ENCODE peak calls at places on chromosome X, in seven cellular contexts. One of them, this sample, is unnamed.

GRCh38 chrX:55450259-55450658 is 1.7 kb upstream of the MAGEH1 start:
- DNase-seq in hepatocyte: peak; percentile 16
- DNase-seq in tibial nerve: no peak
- DNase-seq in right cardiac atrium: peak; percentile 36
- DNase-seq in ovary: peak; percentile 21
- DNase-seq in GM23248: peak; percentile 35
- DNase-seq in fibroblast of lung: peak; percentile 24
- DNase-seq in this sample: no peak

GRCh38 chrX:100695991-100696390 is 35.9 kb downstream of the SYTL4 start:
- DNase-seq in hepatocyte: no peak
- DNase-seq in tibial nerve: no peak
- DNase-seq in right cardiac atrium: no peak
- DNase-seq in ovary: no peak
- DNase-seq in GM23248: no peak
- DNase-seq in fibroblast of lung: no peak
- DNase-seq in this sample: no peak

GRCh38 chrX:10893976-10894375 is 217.2 kb upstream of the HCCS start:
- DNase-seq in hepatocyte: no peak
- DNase-seq in tibial nerve: no peak
- DNase-seq in right cardiac atrium: no peak
- DNase-seq in ovary: peak; percentile 25
- DNase-seq in GM23248: no peak
- DNase-seq in fibroblast of lung: no peak
- DNase-seq in this sample: no peak

GRCh38 chrX:69136546-69137331 is 28.5 kb downstream of the PJA1 start:
- DNase-seq in hepatocyte: peak; percentile 38
- DNase-seq in tibial nerve: peak; percentile 32
- DNase-seq in right cardiac atrium: peak; percentile 85
- DNase-seq in ovary: peak; percentile 55
- DNase-seq in GM23248: no peak
- DNase-seq in fibroblast of lung: peak; percentile 32
- DNase-seq in this sample: no peak

GRCh38 chrX:37825225-37825842 is 22.0 kb downstream of the DYNLT3 start:
- DNase-seq in hepatocyte: peak; percentile 43
- DNase-seq in tibial nerve: peak; percentile 60
- DNase-seq in right cardiac atrium: peak; percentile 34
- DNase-seq in ovary: peak; percentile 27
- DNase-seq in GM23248: peak; percentile 48
- DNase-seq in fibroblast of lung: peak; percentile 46
- DNase-seq in this sample: peak; percentile 25

GRCh38 chrX:13697440-13697839 is 8.5 kb downstream of the RAB9A start:
- DNase-seq in hepatocyte: no peak
- DNase-seq in tibial nerve: no peak
- DNase-seq in right cardiac atrium: no peak
- DNase-seq in ovary: no peak
- DNase-seq in GM23248: peak; percentile 33
- DNase-seq in fibroblast of lung: no peak
- DNase-seq in this sample: no peak

GRCh38 chrX:110317820-110318663 is at the start of gene AMMECR1:
- DNase-seq in hepatocyte: peak; percentile 90
- DNase-seq in tibial nerve: peak; percentile 56
- DNase-seq in right cardiac atrium: peak; percentile 93
- DNase-seq in ovary: peak; percentile 81
- DNase-seq in GM23248: peak; percentile 91
- DNase-seq in fibroblast of lung: peak; percentile 77
- DNase-seq in this sample: peak; percentile 66

GRCh38 chrX:134406230-134406794 is 53.7 kb upstream of the HPRT1 start:
- DNase-seq in hepatocyte: peak; percentile 14
- DNase-seq in tibial nerve: no peak
- DNase-seq in right cardiac atrium: no peak
- DNase-seq in ovary: no peak
- DNase-seq in GM23248: no peak
- DNase-seq in fibroblast of lung: no peak
- DNase-seq in this sample: no peak

GRCh38 chrX:107712231-107713204 is 63.1 kb downstream of the TSC22D3 start:
- DNase-seq in hepatocyte: peak; percentile 55
- DNase-seq in tibial nerve: peak; percentile 76
- DNase-seq in right cardiac atrium: no peak
- DNase-seq in ovary: peak; percentile 60
- DNase-seq in GM23248: peak; percentile 67
- DNase-seq in fibroblast of lung: peak; percentile 79
- DNase-seq in this sample: peak; percentile 57

GRCh38 chrX:96002401-96002800 is 682.2 kb upstream of the DIAPH2 start:
- DNase-seq in hepatocyte: no peak
- DNase-seq in tibial nerve: no peak
- DNase-seq in right cardiac atrium: no peak
- DNase-seq in ovary: peak; percentile 11
- DNase-seq in GM23248: no peak
- DNase-seq in fibroblast of lung: peak; percentile 88
- DNase-seq in this sample: no peak

GRCh38 chrX:13091111-13091765 is 46.8 kb upstream of the FAM9C start:
- DNase-seq in hepatocyte: no peak
- DNase-seq in tibial nerve: no peak
- DNase-seq in right cardiac atrium: no peak
- DNase-seq in ovary: no peak
- DNase-seq in GM23248: no peak
- DNase-seq in fibroblast of lung: peak; percentile 69
- DNase-seq in this sample: no peak

DNA sequence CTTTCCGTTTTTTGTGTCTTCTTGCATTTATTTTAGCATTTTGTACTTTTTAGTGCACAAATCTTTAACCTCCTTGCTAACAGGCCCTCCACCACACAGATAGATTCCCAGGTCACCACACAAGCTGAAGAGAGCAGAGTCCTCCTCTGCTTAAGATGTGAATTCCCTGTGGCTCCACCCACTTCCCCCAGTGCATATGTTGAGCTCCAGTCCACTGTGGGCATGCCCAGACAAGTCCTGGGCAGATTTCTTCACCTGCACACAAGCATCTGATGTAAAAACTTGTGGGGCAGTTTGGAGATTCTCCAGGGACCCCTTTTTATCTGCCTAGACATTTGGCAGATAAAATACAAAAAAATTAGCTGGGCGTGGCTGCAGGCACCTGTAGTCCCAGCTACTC is 19.8 kb upstream of the PASD1 start:
- DNase-seq in hepatocyte: no peak
- DNase-seq in tibial nerve: no peak
- DNase-seq in right cardiac atrium: no peak
- DNase-seq in ovary: no peak
- DNase-seq in GM23248: no peak
- DNase-seq in fibroblast of lung: no peak
- DNase-seq in this sample: no peak
- H3K4me1 ChIP-seq in hepatocyte: no peaks in the 10 kb centered on the region
- H3K4me1 ChIP-seq in tibial nerve: no peaks in the 10 kb centered on the region
- H3K4me1 ChIP-seq in right cardiac atrium: no peaks in the 10 kb centered on the region
- H3K4me1 ChIP-seq in ovary: no peaks in the 10 kb centered on the region
- H3K4me1 ChIP-seq in GM23248: no peaks in the 10 kb centered on the region
- H3K4me1 ChIP-seq in fibroblast of lung: no peaks in the 10 kb centered on the region
- H3K4me1 ChIP-seq in this sample: no peaks in the 10 kb centered on the region

DNA sequence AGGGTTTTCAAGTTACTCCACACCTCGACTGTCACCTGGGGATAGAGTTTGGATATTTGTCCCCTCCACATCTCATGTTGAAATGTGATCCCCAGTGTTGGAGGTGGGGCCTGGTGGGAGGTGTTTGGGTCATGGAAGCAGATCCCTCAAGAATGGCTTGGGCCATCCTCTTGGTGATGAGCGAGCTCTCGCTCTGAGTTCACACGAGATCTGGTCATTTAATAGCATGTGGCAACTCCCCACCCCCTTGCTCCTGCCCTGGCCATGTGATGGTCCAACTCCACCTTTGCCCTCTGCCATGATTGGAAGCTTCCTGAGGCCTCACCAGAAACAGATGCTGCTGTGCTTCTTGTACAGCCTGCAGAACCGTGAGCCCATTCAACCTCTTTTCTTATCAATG is 8.3 kb downstream of the CTAG1A start:
- DNase-seq in hepatocyte: no peak
- DNase-seq in tibial nerve: no peak
- DNase-seq in right cardiac atrium: no peak
- DNase-seq in ovary: no peak
- DNase-seq in GM23248: no peak
- DNase-seq in fibroblast of lung: no peak
- DNase-seq in this sample: no peak
- H3K4me1 ChIP-seq in hepatocyte: no peaks in the 10 kb centered on the region
- H3K4me1 ChIP-seq in tibial nerve: no peaks in the 10 kb centered on the region
- H3K4me1 ChIP-seq in right cardiac atrium: no peaks in the 10 kb centered on the region
- H3K4me1 ChIP-seq in ovary: no peaks in the 10 kb centered on the region
- H3K4me1 ChIP-seq in GM23248: peaks cover 14% of the 10 kb centered on the region
- H3K4me1 ChIP-seq in fibroblast of lung: no peaks in the 10 kb centered on the region
- H3K4me1 ChIP-seq in this sample: no peaks in the 10 kb centered on the region

DNA sequence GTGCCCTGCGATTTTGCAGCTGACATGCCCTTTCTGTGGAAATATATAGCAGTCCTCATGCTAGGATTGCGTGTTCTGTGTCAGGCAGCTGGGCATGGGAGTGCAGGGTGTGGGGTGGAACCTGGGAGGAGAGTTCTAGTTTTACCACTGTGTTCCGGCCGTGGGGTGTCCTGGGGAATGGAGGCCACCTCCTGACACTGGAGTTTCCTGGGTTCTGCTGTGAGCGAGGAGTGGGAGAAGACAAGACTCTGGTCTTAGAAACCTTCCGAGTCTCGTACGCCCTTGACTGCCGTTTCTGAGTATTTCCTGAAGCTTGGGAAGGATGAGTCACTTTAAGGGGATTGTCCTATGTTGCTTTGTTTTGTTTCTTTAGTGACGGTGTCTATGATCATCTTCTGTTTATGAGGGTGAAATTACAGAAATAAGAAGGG is 19.0 kb downstream of the CD99 start:
- DNase-seq in hepatocyte: peak; percentile 71
- DNase-seq in tibial nerve: no peak
- DNase-seq in right cardiac atrium: peak; percentile 52
- DNase-seq in ovary: no peak
- DNase-seq in GM23248: peak; percentile 95
- DNase-seq in fibroblast of lung: peak; percentile 74
- DNase-seq in this sample: no peak
- H3K4me1 ChIP-seq in hepatocyte: peaks cover 29% of the 10 kb centered on the region
- H3K4me1 ChIP-seq in tibial nerve: peaks cover 59% of the 10 kb centered on the region
- H3K4me1 ChIP-seq in right cardiac atrium: peaks cover 36% of the 10 kb centered on the region
- H3K4me1 ChIP-seq in ovary: peaks cover 28% of the 10 kb centered on the region
- H3K4me1 ChIP-seq in GM23248: peaks cover 42% of the 10 kb centered on the region
- H3K4me1 ChIP-seq in fibroblast of lung: peaks cover 29% of the 10 kb centered on the region
- H3K4me1 ChIP-seq in this sample: peaks cover 45% of the 10 kb centered on the region

GRCh38 chrX:43003939-43004338 is 226.0 kb upstream of the PPP1R2C start:
- DNase-seq in hepatocyte: no peak
- DNase-seq in tibial nerve: no peak
- DNase-seq in right cardiac atrium: no peak
- DNase-seq in ovary: no peak
- DNase-seq in GM23248: no peak
- DNase-seq in fibroblast of lung: no peak
- DNase-seq in this sample: no peak

GRCh38 chrX:43002526-43003203 is 224.7 kb upstream of the PPP1R2C start:
- DNase-seq in hepatocyte: no peak
- DNase-seq in tibial nerve: no peak
- DNase-seq in right cardiac atrium: no peak
- DNase-seq in ovary: no peak
- DNase-seq in GM23248: no peak
- DNase-seq in fibroblast of lung: no peak
- DNase-seq in this sample: no peak

GRCh38 chrX:43008356-43008755 is 230.4 kb upstream of the PPP1R2C start:
- DNase-seq in hepatocyte: no peak
- DNase-seq in tibial nerve: no peak
- DNase-seq in right cardiac atrium: no peak
- DNase-seq in ovary: no peak
- DNase-seq in GM23248: no peak
- DNase-seq in fibroblast of lung: no peak
- DNase-seq in this sample: no peak

GRCh38 chrX:43003204-43003565 is 225.2 kb upstream of the PPP1R2C start:
- DNase-seq in hepatocyte: no peak
- DNase-seq in tibial nerve: no peak
- DNase-seq in right cardiac atrium: no peak
- DNase-seq in ovary: no peak
- DNase-seq in GM23248: no peak
- DNase-seq in fibroblast of lung: no peak
- DNase-seq in this sample: no peak

DNA sequence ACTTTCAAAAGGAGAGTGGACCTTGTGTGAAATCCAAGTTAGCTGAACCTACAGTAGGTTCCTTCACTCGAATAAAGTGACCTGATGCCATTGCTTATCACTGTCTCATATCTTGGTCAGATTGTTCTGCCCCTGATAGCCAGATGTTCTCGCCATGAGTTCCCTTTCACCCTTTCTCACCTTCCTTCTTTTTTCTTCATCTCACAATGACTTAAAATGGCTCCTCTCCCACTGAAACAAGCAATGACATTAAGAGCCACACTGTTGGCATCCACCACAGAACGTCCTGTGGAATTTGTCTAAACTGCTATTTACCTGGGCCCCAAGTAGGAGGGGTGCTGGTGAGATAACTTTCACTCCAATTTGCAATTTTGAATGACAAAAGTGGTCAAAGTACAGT is 227.6 kb upstream of the PPP1R2C start:
- DNase-seq in hepatocyte: no peak
- DNase-seq in tibial nerve: no peak
- DNase-seq in right cardiac atrium: no peak
- DNase-seq in ovary: no peak
- DNase-seq in GM23248: no peak
- DNase-seq in fibroblast of lung: no peak
- DNase-seq in this sample: no peak
- H3K4me1 ChIP-seq in hepatocyte: no peaks in the 10 kb centered on the region
- H3K4me1 ChIP-seq in tibial nerve: no peaks in the 10 kb centered on the region
- H3K4me1 ChIP-seq in right cardiac atrium: no peaks in the 10 kb centered on the region
- H3K4me1 ChIP-seq in ovary: no peaks in the 10 kb centered on the region
- H3K4me1 ChIP-seq in GM23248: no peaks in the 10 kb centered on the region
- H3K4me1 ChIP-seq in fibroblast of lung: no peaks in the 10 kb centered on the region
- H3K4me1 ChIP-seq in this sample: no peaks in the 10 kb centered on the region

GRCh38 chrX:47197526-47197925 is 3.9 kb downstream of the UBA1 start:
- DNase-seq in hepatocyte: no peak
- DNase-seq in tibial nerve: no peak
- DNase-seq in right cardiac atrium: no peak
- DNase-seq in ovary: no peak
- DNase-seq in GM23248: no peak
- DNase-seq in fibroblast of lung: no peak
- DNase-seq in this sample: no peak
- H3K4me1 ChIP-seq in hepatocyte: peaks cover 43% of the 10 kb centered on the region
- H3K4me1 ChIP-seq in tibial nerve: peaks cover 51% of the 10 kb centered on the region
- H3K4me1 ChIP-seq in right cardiac atrium: peaks cover 5% of the 10 kb centered on the region
- H3K4me1 ChIP-seq in ovary: peaks cover 3% of the 10 kb centered on the region
- H3K4me1 ChIP-seq in GM23248: peaks cover 33% of the 10 kb centered on the region
- H3K4me1 ChIP-seq in fibroblast of lung: peaks cover 18% of the 10 kb centered on the region
- H3K4me1 ChIP-seq in this sample: peaks cover 34% of the 10 kb centered on the region

GRCh38 chrX:154827624-154828408 is 6.6 kb downstream of the SMIM9 start:
- DNase-seq in hepatocyte: no peak
- DNase-seq in tibial nerve: no peak
- DNase-seq in right cardiac atrium: no peak
- DNase-seq in ovary: no peak
- DNase-seq in GM23248: no peak
- DNase-seq in fibroblast of lung: no peak
- DNase-seq in this sample: no peak

GRCh38 chrX:154824638-154825037 is 9.8 kb downstream of the SMIM9 start:
- DNase-seq in hepatocyte: no peak
- DNase-seq in tibial nerve: no peak
- DNase-seq in right cardiac atrium: no peak
- DNase-seq in ovary: no peak
- DNase-seq in GM23248: no peak
- DNase-seq in fibroblast of lung: no peak
- DNase-seq in this sample: no peak

GRCh38 chrX:154829926-154830442 is 4.5 kb downstream of the SMIM9 start:
- DNase-seq in hepatocyte: no peak
- DNase-seq in tibial nerve: no peak
- DNase-seq in right cardiac atrium: no peak
- DNase-seq in ovary: no peak
- DNase-seq in GM23248: no peak
- DNase-seq in fibroblast of lung: no peak
- DNase-seq in this sample: no peak

GRCh38 chrX:154829102-154829501 is 5.4 kb downstream of the SMIM9 start:
- DNase-seq in hepatocyte: no peak
- DNase-seq in tibial nerve: no peak
- DNase-seq in right cardiac atrium: no peak
- DNase-seq in ovary: no peak
- DNase-seq in GM23248: no peak
- DNase-seq in fibroblast of lung: no peak
- DNase-seq in this sample: no peak

GRCh38 chrX:154827194-154827593 is 7.3 kb downstream of the SMIM9 start:
- DNase-seq in hepatocyte: no peak
- DNase-seq in tibial nerve: no peak
- DNase-seq in right cardiac atrium: no peak
- DNase-seq in ovary: no peak
- DNase-seq in GM23248: no peak
- DNase-seq in fibroblast of lung: no peak
- DNase-seq in this sample: no peak
- H3K4me1 ChIP-seq in hepatocyte: no peaks in the 10 kb centered on the region
- H3K4me1 ChIP-seq in tibial nerve: no peaks in the 10 kb centered on the region
- H3K4me1 ChIP-seq in right cardiac atrium: no peaks in the 10 kb centered on the region
- H3K4me1 ChIP-seq in ovary: no peaks in the 10 kb centered on the region
- H3K4me1 ChIP-seq in GM23248: no peaks in the 10 kb centered on the region
- H3K4me1 ChIP-seq in fibroblast of lung: no peaks in the 10 kb centered on the region
- H3K4me1 ChIP-seq in this sample: no peaks in the 10 kb centered on the region

This sample was measured in effector memory CD4-positive, alpha-beta T cell.